ENCODE peak calls at places on chromosomes 1 and 21, in ten cellular contexts. M, Z, P, L, J, F, I, W, D and Q are unnamed samples.

GRCh38 chr1:109113787-109114568 is at the start of gene ELAPOR1:
- DNase-seq in M (peak), Z (peak), P (no peak), L (no peak), J (peak), F (peak), I (no peak), W (no peak), D (no peak), Q (no peak)

GRCh38 chr1:48480504-48480903 is 8.5 kb upstream of the SPATA6 start:
- DNase-seq in M (no peak), Z (no peak), P (no peak), L (no peak), J (no peak), F (no peak), I (no peak), W (no peak), D (no peak), Q (no peak)

GRCh38 chr1:208374391-208374941 is 130.3 kb upstream of the PLXNA2 start:
- DNase-seq in M (no peak), Z (peak), P (no peak), L (no peak), J (no peak), F (no peak), I (no peak), W (no peak), D (no peak), Q (no peak)

GRCh38 chr1:16226495-16227179 is 10.3 kb downstream of the CPLANE2 start:
- DNase-seq in M (no peak), Z (peak), P (no peak), L (no peak), J (peak), F (peak), I (no peak), W (no peak), D (no peak), Q (no peak)

GRCh38 chr1:111846842-111847241 is 91.1 kb downstream of the DDX20 start:
- DNase-seq in M (no peak), Z (no peak), P (no peak), L (no peak), J (no peak), F (no peak), I (no peak), W (no peak), D (no peak), Q (no peak)

GRCh38 chr1:189805735-189806134 is 671.9 kb downstream of the BRINP3 start:
- DNase-seq in M (no peak), Z (no peak), P (no peak), L (no peak), J (no peak), F (no peak), I (no peak), W (no peak), D (no peak), Q (no peak)

GRCh38 chr1:78121650-78122210 is 76.0 kb downstream of the GIPC2 start:
- DNase-seq in M (no peak), Z (no peak), P (no peak), L (no peak), J (no peak), F (no peak), I (no peak), W (no peak), D (no peak), Q (no peak)

GRCh38 chr21:38488640-38489282 is 9.5 kb downstream of the ERG start:
- DNase-seq in M (peak), Z (no peak), P (no peak), L (no peak), J (no peak), F (no peak), I (no peak), W (no peak), D (no peak), Q (no peak)

GRCh38 chr1:64171797-64172281 is 31.6 kb upstream of the UBE2U start:
- DNase-seq in M (peak), Z (peak), P (peak), L (no peak), J (no peak), F (no peak), I (no peak), W (peak), D (no peak), Q (peak)

GRCh38 chr1:56200446-56200845 is 378.9 kb downstream of the PLPP3 start:
- DNase-seq in M (no peak), Z (peak), P (no peak), L (peak), J (no peak), F (peak), I (no peak), W (peak), D (no peak), Q (no peak)

GRCh38 chr1:204885288-204885711 is 14.6 kb downstream of the NFASC start:
- DNase-seq in M (peak), Z (peak), P (no peak), L (no peak), J (no peak), F (no peak), I (no peak), W (peak), D (peak), Q (peak)

GRCh38 chr1:32518976-32519375 is 20.3 kb upstream of the ZBTB8A start:
- DNase-seq in M (no peak), Z (no peak), P (no peak), L (no peak), J (no peak), F (no peak), I (no peak), W (no peak), D (no peak), Q (no peak)

GRCh38 chr1:109532365-109533136 is 7.1 kb upstream of the GPR61 start:
- DNase-seq in M (peak), Z (peak), P (peak), L (no peak), J (peak), F (peak), I (peak), W (peak), D (peak), Q (no peak)

GRCh38 chr1:93177991-93178390 is 2.2 kb downstream of the TMED5 start:
- DNase-seq in M (peak), Z (peak), P (peak), L (no peak), J (no peak), F (no peak), I (no peak), W (peak), D (no peak), Q (no peak)

GRCh38 chr1:173507205-173507846 is 30.2 kb downstream of the PRDX6 start:
- DNase-seq in M (peak), Z (peak), P (no peak), L (peak), J (no peak), F (no peak), I (no peak), W (peak), D (no peak), Q (peak)

GRCh38 chr1:248918126-248918525 is 12.1 kb downstream of the PGBD2 start:
- DNase-seq in M (peak), Z (no peak), P (no peak), L (no peak), J (no peak), F (no peak), I (no peak), W (no peak), D (no peak), Q (no peak)

GRCh38 chr1:112251766-112252506 is 144.1 kb upstream of the CTTNBP2NL start:
- DNase-seq in M (peak), Z (peak), P (no peak), L (no peak), J (no peak), F (no peak), I (no peak), W (peak), D (no peak), Q (peak)

GRCh38 chr21:29374481-29374880 is 75.8 kb downstream of the BACH1 start:
- DNase-seq in M (no peak), Z (no peak), P (no peak), L (no peak), J (no peak), F (no peak), I (no peak), W (no peak), D (no peak), Q (no peak)

GRCh38 chr1:184189361-184189760 is 137.8 kb downstream of the TSEN15 start:
- DNase-seq in M (no peak), Z (no peak), P (no peak), L (no peak), J (no peak), F (no peak), I (no peak), W (no peak), D (no peak), Q (no peak)

GRCh38 chr1:32981003-32981909 is 16.6 kb upstream of the RNF19B start:
- DNase-seq in M (peak), Z (no peak), P (peak), L (no peak), J (peak), F (no peak), I (peak), W (peak), D (peak), Q (peak)

GRCh38 chr1:18999287-18999852 is 42.9 kb upstream of the IFFO2 start:
- DNase-seq in M (no peak), Z (no peak), P (no peak), L (peak), J (no peak), F (no peak), I (peak), W (peak), D (peak), Q (peak)

GRCh38 chr1:30778156-30778978 is 20.8 kb upstream of the LAPTM5 start:
- DNase-seq in M (peak), Z (peak), P (peak), L (no peak), J (no peak), F (no peak), I (no peak), W (peak), D (peak), Q (peak)

GRCh38 chr1:201570886-201571624 is 32.1 kb downstream of the NAV1 start:
- DNase-seq in M (no peak), Z (no peak), P (no peak), L (no peak), J (no peak), F (no peak), I (no peak), W (no peak), D (no peak), Q (no peak)

GRCh38 chr1:11804666-11805453 is 904 bp downstream of the MTHFR start:
- DNase-seq in M (peak), Z (peak), P (peak), L (no peak), J (no peak), F (peak), I (peak), W (peak), D (peak), Q (no peak)

GRCh38 chr1:235919797-235920475 is 53.2 kb upstream of the LYST start:
- DNase-seq in M (peak), Z (peak), P (no peak), L (no peak), J (no peak), F (no peak), I (no peak), W (peak), D (no peak), Q (peak)

GRCh38 chr1:175150596-175151319 is 41.8 kb downstream of the KIAA0040 start:
- DNase-seq in M (peak), Z (no peak), P (no peak), L (no peak), J (no peak), F (no peak), I (no peak), W (peak), D (no peak), Q (no peak)

GRCh38 chr1:22259581-22260282 is 116.8 kb upstream of the WNT4 start:
- DNase-seq in M (no peak), Z (peak), P (no peak), L (no peak), J (peak), F (no peak), I (no peak), W (no peak), D (no peak), Q (no peak)

GRCh38 chr1:174068000-174068399 is 45.8 kb upstream of the RC3H1 start:
- DNase-seq in M (peak), Z (no peak), P (no peak), L (no peak), J (no peak), F (no peak), I (no peak), W (no peak), D (no peak), Q (no peak)

GRCh38 chr1:39115271-39116110 is 89.0 kb upstream of the MACF1 start:
- DNase-seq in M (peak), Z (no peak), P (peak), L (no peak), J (no peak), F (no peak), I (no peak), W (peak), D (no peak), Q (no peak)

GRCh38 chr1:20479840-20480239 is 6.2 kb downstream of the CAMK2N1 start:
- DNase-seq in M (no peak), Z (no peak), P (no peak), L (no peak), J (no peak), F (no peak), I (no peak), W (no peak), D (no peak), Q (no peak)

GRCh38 chr1:231016234-231016633 is 23.8 kb downstream of the FAM89A start:
- DNase-seq in M (peak), Z (no peak), P (no peak), L (no peak), J (no peak), F (no peak), I (no peak), W (no peak), D (no peak), Q (no peak)

DNA sequence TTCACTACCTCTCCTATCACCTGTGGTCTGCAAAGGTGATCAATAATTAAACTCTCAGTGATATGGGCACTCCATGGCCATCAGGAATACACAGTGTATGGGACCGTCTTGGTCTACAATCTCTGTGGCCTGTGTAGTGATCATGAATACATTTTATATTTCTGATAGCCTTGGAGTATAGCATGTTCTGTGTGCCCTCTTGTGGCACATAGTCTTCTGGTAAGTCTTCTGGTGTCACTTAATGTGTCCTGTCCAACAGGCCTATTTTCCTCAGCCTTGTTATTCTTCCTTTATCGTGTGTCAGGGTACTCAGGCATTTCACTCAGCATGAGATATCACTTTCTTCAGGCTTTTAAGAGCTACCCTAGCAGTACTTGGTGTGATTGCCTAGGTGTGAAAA is 393.6 kb downstream of the AGBL4 start:
- DNase-seq in M (no peak), Z (no peak), P (peak), L (no peak), J (no peak), F (no peak), I (no peak), W (no peak), D (no peak), Q (no peak)
- TF ChIP-seq CTCF in M (peak), Z (no peak), P (no peak), L (no peak), J (no peak), F (no peak), I (no peak), W (no peak), D (no peak), Q (no peak)

GRCh38 chr1:183024352-183025337 is 1.4 kb downstream of the LAMC1 start:
- DNase-seq in M (peak), Z (no peak), P (peak), L (no peak), J (no peak), F (no peak), I (no peak), W (no peak), D (no peak), Q (no peak)

GRCh38 chr1:183029591-183030000 is 6.4 kb downstream of the LAMC1 start:
- DNase-seq in M (peak), Z (peak), P (no peak), L (peak), J (no peak), F (no peak), I (no peak), W (peak), D (no peak), Q (peak)

GRCh38 chr1:183025782-183026774 is 2.9 kb downstream of the LAMC1 start:
- DNase-seq in M (peak), Z (no peak), P (no peak), L (no peak), J (no peak), F (no peak), I (no peak), W (peak), D (no peak), Q (no peak)

GRCh38 chr1:183027791-183028190 is 4.6 kb downstream of the LAMC1 start:
- DNase-seq in M (peak), Z (no peak), P (no peak), L (no peak), J (no peak), F (no peak), I (no peak), W (no peak), D (no peak), Q (no peak)

DNA sequence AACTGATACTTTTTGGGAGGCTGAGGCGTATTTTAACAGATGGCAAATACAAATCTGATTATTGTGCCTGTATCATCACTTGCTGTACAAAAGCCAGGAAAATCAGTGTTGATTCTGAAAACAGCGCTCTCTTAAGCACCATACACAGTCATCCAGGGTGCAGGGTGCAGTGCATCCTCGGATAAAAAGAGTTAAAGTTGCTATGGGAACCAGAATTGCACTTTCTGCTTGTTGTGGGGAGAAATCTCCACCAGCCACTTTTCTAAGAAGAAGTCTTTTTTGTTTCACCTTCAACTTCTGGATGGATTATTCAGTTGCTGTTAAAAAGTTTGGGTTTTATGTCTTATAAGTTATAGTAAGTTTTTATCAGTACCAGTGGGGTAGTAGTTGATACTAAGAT is 3.8 kb downstream of the LAMC1 start:
- DNase-seq in M (no peak), Z (no peak), P (no peak), L (no peak), J (no peak), F (no peak), I (no peak), W (no peak), D (no peak), Q (no peak)
- H3K4me3 ChIP-seq in M (no peak), Z (no peak), P (no peak), L (peak), J (peak), F (peak), I (peak), W (peak), D (no peak), Q (peak)

DNA sequence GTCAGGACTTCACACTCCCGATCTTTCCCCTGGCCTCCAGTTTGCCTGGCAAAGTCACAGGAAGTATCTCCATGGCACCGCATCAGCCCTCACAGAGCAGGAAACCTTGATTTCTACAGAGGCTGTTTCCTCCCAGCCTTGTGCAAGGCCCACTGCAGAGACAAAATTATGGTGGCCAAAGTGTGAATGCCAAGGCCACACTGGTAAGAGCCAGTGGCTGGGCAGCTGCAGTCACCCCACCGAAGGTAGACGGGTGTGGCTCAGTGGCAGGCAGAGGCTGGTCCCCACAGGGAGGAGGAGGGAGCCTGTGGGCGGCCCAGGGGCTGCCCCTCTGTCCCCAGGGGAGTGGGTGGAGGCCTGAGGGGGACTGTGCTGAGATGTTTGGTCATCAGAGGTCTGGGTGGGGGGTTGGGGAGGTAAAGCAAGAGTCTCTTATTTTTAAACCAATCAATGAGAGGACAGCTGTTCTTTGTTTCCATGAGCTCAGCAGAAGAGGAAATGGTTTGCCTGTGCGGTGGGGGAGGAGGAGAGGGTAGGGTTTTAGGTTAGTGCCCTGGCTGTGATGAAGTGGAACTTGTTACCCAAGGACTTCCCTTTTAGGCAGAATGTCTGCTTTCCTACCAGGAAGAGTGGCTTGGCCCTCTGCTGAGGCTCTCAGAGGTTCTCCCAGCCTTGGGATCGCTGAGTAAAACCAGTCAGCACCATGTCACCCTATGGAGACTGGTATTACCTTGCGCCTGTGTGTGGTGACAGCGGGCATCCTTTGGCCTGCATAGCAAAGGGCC is 18.0 kb upstream of the BTG2 start:
- DNase-seq in M (no peak), Z (peak), P (peak), L (no peak), J (peak), F (peak), I (peak), W (no peak), D (peak), Q (no peak)
- TF ChIP-seq CTCF in M (no peak), Z (no peak), P (no peak), L (no peak), J (peak), F (no peak), I (no peak), W (no peak), D (no peak), Q (no peak)

GRCh38 chr1:36148821-36149236 is 457 bp downstream of the TRAPPC3 start:
- DNase-seq in M (no peak), Z (no peak), P (no peak), L (no peak), J (no peak), F (no peak), I (no peak), W (no peak), D (no peak), Q (no peak)
- H3K4me3 ChIP-seq in M (peak), Z (peak), P (peak), L (peak), J (peak), F (peak), I (peak), W (peak), D (peak), Q (peak)

GRCh38 chr1:181150842-181151241 is 62.3 kb downstream of the IER5 start:
- DNase-seq in M (no peak), Z (no peak), P (no peak), L (no peak), J (no peak), F (no peak), I (no peak), W (no peak), D (no peak), Q (no peak)

GRCh38 chr1:181155339-181155738 is 66.8 kb downstream of the IER5 start:
- DNase-seq in M (no peak), Z (no peak), P (no peak), L (no peak), J (no peak), F (no peak), I (no peak), W (no peak), D (no peak), Q (no peak)

GRCh38 chr1:181153634-181153961 is 65.1 kb downstream of the IER5 start:
- DNase-seq in M (no peak), Z (no peak), P (no peak), L (no peak), J (no peak), F (no peak), I (no peak), W (no peak), D (no peak), Q (no peak)

GRCh38 chr1:181151378-181152326 is 63.2 kb downstream of the IER5 start:
- DNase-seq in M (no peak), Z (no peak), P (no peak), L (no peak), J (no peak), F (no peak), I (no peak), W (peak), D (no peak), Q (no peak)

DNA sequence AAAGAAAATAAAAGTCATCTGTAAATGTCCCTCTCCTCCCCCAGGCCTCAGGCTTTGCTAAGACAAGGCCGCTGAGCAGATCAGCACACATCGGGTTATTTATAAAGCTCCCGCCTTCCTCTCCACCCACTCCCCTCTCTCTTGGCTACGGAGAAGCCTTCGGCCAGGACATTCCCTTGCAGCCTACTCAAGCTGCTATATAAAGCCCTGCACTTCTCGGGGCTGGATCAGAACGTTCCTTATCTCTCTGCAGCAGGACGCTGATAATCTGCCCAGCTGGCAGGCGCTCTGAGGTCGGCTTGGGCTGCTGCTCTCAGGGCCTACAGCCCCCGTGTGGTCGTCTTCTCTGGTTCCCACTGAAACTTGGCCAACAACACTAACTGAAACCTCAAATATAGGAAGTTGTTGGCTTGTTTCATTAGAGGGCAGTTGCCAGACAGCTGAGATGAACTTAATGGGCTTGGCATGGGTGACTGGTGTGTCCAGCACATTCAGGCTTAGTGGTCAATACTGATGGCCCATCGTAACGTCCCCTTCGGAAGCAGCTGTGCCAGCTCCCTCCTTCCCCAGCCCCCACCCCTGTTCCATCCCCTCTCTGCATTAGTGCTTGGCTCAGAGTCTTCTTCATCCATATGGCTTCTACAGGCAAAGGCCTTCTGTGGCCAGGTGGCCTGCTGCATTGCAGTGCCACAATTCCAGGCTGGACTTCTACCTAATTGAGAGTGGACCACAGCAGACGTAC is 64.6 kb downstream of the IER5 start:
- DNase-seq in M (no peak), Z (peak), P (peak), L (no peak), J (peak), F (peak), I (peak), W (peak), D (peak), Q (no peak)
- TF ChIP-seq CTCF in M (no peak), Z (peak), P (peak), L (peak), J (peak), F (peak), I (peak), W (peak), D (peak), Q (peak)